ENCODE peak calls at places on chromosomes 11 and 22, in five cellular contexts. T is GM23338, K is neural progenitor cell, F is fibroblast of lung, Z is H9. L is an unnamed sample.

GRCh38 chr11:1436468-1437030 is 46.8 kb downstream of the BRSK2 start:
- DNase-seq in F (no peak), Z (no peak), T (peak; percentile 32), K (peak; percentile 39), L (no peak)

GRCh38 chr22:36331306-36331911 is 56.4 kb downstream of the MYH9 start:
- DNase-seq in Z (peak; percentile 91), F (peak; percentile 98), T (peak; percentile 71), K (no peak), L (peak; percentile 97)

GRCh38 chr11:120660024-120660565 is 148.5 kb downstream of the GRIK4 start:
- DNase-seq in T (peak; percentile 94), F (peak; percentile 41), K (peak; percentile 83), Z (peak; percentile 83), L (no peak)

GRCh38 chr11:2276999-2277328 is 6.6 kb upstream of the ASCL2 start:
- DNase-seq in T (no peak), F (no peak), Z (peak; percentile 28), K (no peak), L (no peak)

GRCh38 chr11:78397398-78397797 is 20.2 kb downstream of the GAB2 start:
- DNase-seq in Z (no peak), F (no peak), T (no peak), K (no peak), L (no peak)

GRCh38 chr11:67372993-67373915 is at the start of gene CLCF1:
- DNase-seq in F (peak; percentile 94), T (peak; percentile 83), K (peak; percentile 85), Z (no peak), L (no peak)

GRCh38 chr11:65425971-65426838 is 3.6 kb downstream of the NEAT1 start:
- DNase-seq in F (peak; percentile 88), K (no peak), Z (no peak), T (no peak), L (no peak)

GRCh38 chr22:16954060-16954403 is 54.0 kb downstream of the GAB4 start:
- DNase-seq in K (no peak), Z (peak; percentile 5), T (no peak), F (no peak), L (no peak)

GRCh38 chr11:103737791-103738190 is 298.6 kb upstream of the DDI1 start:
- DNase-seq in F (peak; percentile 27), T (peak; percentile 18), Z (no peak), K (peak; percentile 42), L (no peak)

GRCh38 chr11:13107544-13108044 is 98.5 kb downstream of the RASSF10 start:
- DNase-seq in F (no peak), T (no peak), K (no peak), Z (no peak), L (no peak)

GRCh38 chr22:21104126-21104691 is 58.5 kb downstream of the LRRC74B start:
- DNase-seq in F (no peak), K (no peak), T (no peak), Z (no peak), L (no peak)

GRCh38 chr22:43925433-43926348 is 2.1 kb downstream of the PNPLA3 start:
- DNase-seq in Z (peak; percentile 74), F (peak; percentile 25), T (peak; percentile 35), K (peak; percentile 94), L (peak; percentile 77)

GRCh38 chr11:12968101-12968500 is 41.0 kb upstream of the RASSF10 start:
- DNase-seq in Z (no peak), F (no peak), T (no peak), K (no peak), L (no peak)

GRCh38 chr11:1864831-1865665 is 12.2 kb downstream of the LSP1 start:
- DNase-seq in Z (no peak), F (no peak), K (peak; percentile 36), T (no peak), L (no peak)

GRCh38 chr22:32764330-32765116 is 37.0 kb upstream of the TIMP3 start:
- DNase-seq in Z (no peak), K (no peak), T (peak; percentile 41), F (peak; percentile 91), L (no peak)

GRCh38 chr11:92510591-92510990 is 286.0 kb downstream of the FAT3 start:
- DNase-seq in K (peak; percentile 71), Z (no peak), T (no peak), F (no peak), L (no peak)

GRCh38 chr11:62853279-62853965 is 14.0 kb upstream of the WDR74 start:
- DNase-seq in T (no peak), Z (no peak), K (no peak), F (no peak), L (no peak)

GRCh38 chr22:44108076-44108475 is 72.6 kb upstream of the PARVG start:
- DNase-seq in Z (no peak), F (no peak), K (peak; percentile 55), T (no peak), L (no peak)

GRCh38 chr22:28426346-28427132 is 253.1 kb downstream of the TTC28 start:
- DNase-seq in K (no peak), T (no peak), F (peak; percentile 79), Z (no peak), L (no peak)

GRCh38 chr11:64400667-64401066 is 41.7 kb downstream of the RPS6KA4 start:
- DNase-seq in Z (no peak), K (no peak), T (no peak), F (no peak), L (no peak)

GRCh38 chr22:44024288-44024908 is at the start of gene PARVB:
- DNase-seq in K (peak; percentile 45), Z (no peak), T (peak; percentile 42), F (no peak), L (no peak)

GRCh38 chr22:27345681-27346080 is 455.9 kb downstream of the MN1 start:
- DNase-seq in K (no peak), Z (no peak), T (no peak), F (no peak), L (no peak)

GRCh38 chr11:110565344-110565684 is 135.6 kb downstream of the FDX1 start:
- DNase-seq in Z (peak; percentile 64), K (peak; percentile 40), F (peak; percentile 59), T (peak; percentile 69), L (no peak)

GRCh38 chr22:45922661-45923060 is 54.3 kb downstream of the WNT7B start:
- DNase-seq in K (no peak), T (no peak), F (no peak), Z (no peak), L (no peak)
- H3K4me1 ChIP-seq in K (no peaks in the 10 kb centered on the region), T (no peaks in the 10 kb centered on the region), F (no peaks in the 10 kb centered on the region), Z (no peaks in the 10 kb centered on the region), L (peaks cover 32% of the 10 kb centered on the region)

GRCh38 chr11:59142530-59143507 is at the start of gene FAM111A:
- DNase-seq in T (peak; percentile 95), Z (peak; percentile 96), F (peak; percentile 89), K (peak; percentile 84), L (peak; percentile 90)
- TF ChIP-seq CTCF in T (peak; percentile 24), Z (peak; percentile 53), F (no peak), K (peak; percentile 53), L (peak; percentile 53)

DNA sequence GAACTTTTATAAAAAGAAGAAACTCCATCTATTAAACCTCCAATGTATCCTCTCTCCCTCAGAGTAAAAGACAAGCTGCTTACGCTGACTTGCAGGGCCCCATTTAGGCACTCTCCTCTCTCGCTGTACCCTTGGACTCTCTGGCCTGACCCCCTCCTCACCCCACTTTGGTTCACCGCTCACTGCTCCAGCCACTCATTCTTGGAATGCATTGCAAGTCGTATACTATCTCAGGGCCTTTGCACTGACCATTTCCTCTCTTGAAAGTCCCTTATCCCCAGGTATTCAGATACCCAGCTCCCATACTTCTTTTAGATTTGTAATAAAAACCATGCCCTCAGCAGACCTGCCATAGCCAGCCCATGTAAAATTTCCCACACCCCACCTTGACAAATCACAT is 139.6 kb downstream of the DBX1 start:
- DNase-seq in F (no peak), Z (no peak), T (no peak), K (no peak), L (no peak)
- H3K4me1 ChIP-seq in F (no peaks in the 10 kb centered on the region), Z (peaks cover 38% of the 10 kb centered on the region), T (peaks cover 68% of the 10 kb centered on the region), K (peaks cover 64% of the 10 kb centered on the region), L (peaks cover 24% of the 10 kb centered on the region)

GRCh38 chr11:72352859-72353551 is 81.3 kb downstream of the CLPB start:
- DNase-seq in Z (peak; percentile 62), F (peak; percentile 69), T (peak; percentile 61), K (peak; percentile 67), L (no peak)
- TF ChIP-seq CTCF in Z (peak; percentile 51), F (peak; percentile 53), T (peak; percentile 28), K (peak; percentile 44), L (no peak)